ENCODE peak calls at places on chromosomes 7 and 10, in seven cellular contexts. One of them, this sample, is unnamed. For H3K4me1, the result is how much of the 10 kb centered on the place peaks cover.

GRCh38 chr10:110759523-110759922 is 112.2 kb upstream of the PDCD4 start:
- DNase-seq in stomach: no peak
- DNase-seq in transverse colon: no peak
- DNase-seq in A549: no peak
- DNase-seq in upper lobe of left lung: no peak
- DNase-seq in tibial nerve: no peak
- DNase-seq in body of pancreas: no peak
- DNase-seq in this sample: no peak

GRCh38 chr10:44281089-44281613 is 103.7 kb downstream of the CXCL12 start:
- DNase-seq in A549: no peak
- DNase-seq in tibial nerve: peak
- DNase-seq in body of pancreas: no peak
- DNase-seq in stomach: no peak
- DNase-seq in upper lobe of left lung: no peak
- DNase-seq in transverse colon: no peak
- DNase-seq in this sample: no peak

GRCh38 chr10:101780187-101780817 is 2.9 kb downstream of the NPM3 start:
- DNase-seq in stomach: no peak
- DNase-seq in A549: no peak
- DNase-seq in tibial nerve: no peak
- DNase-seq in transverse colon: no peak
- DNase-seq in upper lobe of left lung: no peak
- DNase-seq in body of pancreas: no peak
- DNase-seq in this sample: no peak

GRCh38 chr10:86100581-86101061 is 266.0 kb downstream of the GRID1 start:
- DNase-seq in A549: peak
- DNase-seq in upper lobe of left lung: no peak
- DNase-seq in stomach: no peak
- DNase-seq in body of pancreas: no peak
- DNase-seq in tibial nerve: no peak
- DNase-seq in transverse colon: no peak
- DNase-seq in this sample: peak

GRCh38 chr10:50807851-50808776 is 68.4 kb downstream of the ASAH2B start:
- DNase-seq in transverse colon: no peak
- DNase-seq in stomach: no peak
- DNase-seq in upper lobe of left lung: no peak
- DNase-seq in A549: peak
- DNase-seq in body of pancreas: peak
- DNase-seq in tibial nerve: no peak
- DNase-seq in this sample: no peak

GRCh38 chr7:105257338-105257737 is 131.4 kb downstream of the SRPK2 start:
- DNase-seq in transverse colon: no peak
- DNase-seq in upper lobe of left lung: no peak
- DNase-seq in body of pancreas: no peak
- DNase-seq in stomach: no peak
- DNase-seq in A549: no peak
- DNase-seq in tibial nerve: no peak
- DNase-seq in this sample: no peak

GRCh38 chr10:95861401-95861800 is 46.4 kb upstream of the CC2D2B start:
- DNase-seq in stomach: no peak
- DNase-seq in body of pancreas: no peak
- DNase-seq in A549: no peak
- DNase-seq in tibial nerve: no peak
- DNase-seq in transverse colon: no peak
- DNase-seq in upper lobe of left lung: no peak
- DNase-seq in this sample: no peak

GRCh38 chr7:108600399-108600798 is 30.7 kb downstream of the DNAJB9 start:
- DNase-seq in transverse colon: no peak
- DNase-seq in tibial nerve: no peak
- DNase-seq in A549: no peak
- DNase-seq in stomach: no peak
- DNase-seq in upper lobe of left lung: no peak
- DNase-seq in body of pancreas: no peak
- DNase-seq in this sample: no peak

GRCh38 chr10:123998197-123999141 is 94.9 kb downstream of the CHST15 start:
- DNase-seq in stomach: no peak
- DNase-seq in upper lobe of left lung: no peak
- DNase-seq in transverse colon: no peak
- DNase-seq in body of pancreas: no peak
- DNase-seq in tibial nerve: no peak
- DNase-seq in A549: no peak
- DNase-seq in this sample: no peak

GRCh38 chr7:139451638-139452037 is 31.8 kb downstream of the KLRG2 start:
- DNase-seq in transverse colon: no peak
- DNase-seq in body of pancreas: no peak
- DNase-seq in A549: no peak
- DNase-seq in upper lobe of left lung: no peak
- DNase-seq in tibial nerve: no peak
- DNase-seq in stomach: no peak
- DNase-seq in this sample: no peak

DNA sequence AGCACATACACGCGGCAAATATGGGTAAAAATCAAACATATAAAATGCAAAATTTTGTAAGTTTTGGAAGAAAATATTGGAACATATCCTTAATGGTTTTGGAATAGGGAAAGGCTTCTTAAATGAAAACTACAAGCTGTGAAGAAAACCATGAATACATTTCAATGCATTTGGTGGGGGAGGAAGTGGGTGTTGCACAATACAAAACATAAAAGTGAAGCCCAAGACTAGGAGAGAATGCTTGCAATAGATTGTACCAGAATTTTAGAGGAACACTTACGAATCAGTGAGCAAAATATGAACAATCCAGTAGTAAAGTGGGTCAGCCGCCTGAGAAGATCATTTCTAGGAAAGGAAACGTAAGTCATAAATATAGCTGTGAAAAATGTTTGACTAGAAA is 322.6 kb upstream of the MKI67 start:
- DNase-seq in body of pancreas: no peak
- DNase-seq in stomach: no peak
- DNase-seq in A549: no peak
- DNase-seq in upper lobe of left lung: no peak
- DNase-seq in tibial nerve: no peak
- DNase-seq in transverse colon: no peak
- DNase-seq in this sample: no peak
- H3K4me1 ChIP-seq in body of pancreas: under half
- H3K4me1 ChIP-seq in stomach: under half
- H3K4me1 ChIP-seq in A549: under half
- H3K4me1 ChIP-seq in upper lobe of left lung: under half
- H3K4me1 ChIP-seq in tibial nerve: under half
- H3K4me1 ChIP-seq in transverse colon: under half
- H3K4me1 ChIP-seq in this sample: under half

GRCh38 chr7:23205861-23206510 is 24.1 kb downstream of the NUP42 start:
- DNase-seq in transverse colon: no peak
- DNase-seq in upper lobe of left lung: no peak
- DNase-seq in body of pancreas: no peak
- DNase-seq in A549: no peak
- DNase-seq in tibial nerve: no peak
- DNase-seq in stomach: no peak
- DNase-seq in this sample: peak
- TF ChIP-seq POLR2A in transverse colon: no peak
- TF ChIP-seq POLR2A in upper lobe of left lung: no peak
- TF ChIP-seq POLR2A in body of pancreas: no peak
- TF ChIP-seq POLR2A in A549: no peak
- TF ChIP-seq POLR2A in tibial nerve: no peak
- TF ChIP-seq POLR2A in stomach: no peak
- TF ChIP-seq POLR2A in this sample: no peak

GRCh38 chr7:99525713-99526440 is 21.4 kb downstream of the ZKSCAN5 start:
- DNase-seq in stomach: no peak
- DNase-seq in upper lobe of left lung: no peak
- DNase-seq in A549: peak
- DNase-seq in transverse colon: peak
- DNase-seq in body of pancreas: peak
- DNase-seq in tibial nerve: no peak
- DNase-seq in this sample: no peak
- TF ChIP-seq CTCF in stomach: no peak
- TF ChIP-seq CTCF in upper lobe of left lung: no peak
- TF ChIP-seq CTCF in A549: no peak
- TF ChIP-seq CTCF in transverse colon: no peak
- TF ChIP-seq CTCF in body of pancreas: peak
- TF ChIP-seq CTCF in tibial nerve: no peak
- TF ChIP-seq CTCF in this sample: no peak

GRCh38 chr10:74380780-74381179 is 229.8 kb downstream of the ADK start:
- DNase-seq in transverse colon: no peak
- DNase-seq in stomach: no peak
- DNase-seq in body of pancreas: no peak
- DNase-seq in A549: no peak
- DNase-seq in tibial nerve: no peak
- DNase-seq in upper lobe of left lung: no peak
- DNase-seq in this sample: no peak

GRCh38 chr10:74381291-74381885 is 230.4 kb downstream of the ADK start:
- DNase-seq in tibial nerve: no peak
- DNase-seq in body of pancreas: no peak
- DNase-seq in upper lobe of left lung: no peak
- DNase-seq in A549: no peak
- DNase-seq in transverse colon: no peak
- DNase-seq in stomach: no peak
- DNase-seq in this sample: no peak

GRCh38 chr10:74384615-74385213 is 233.7 kb downstream of the ADK start:
- DNase-seq in body of pancreas: no peak
- DNase-seq in tibial nerve: no peak
- DNase-seq in A549: no peak
- DNase-seq in stomach: no peak
- DNase-seq in upper lobe of left lung: no peak
- DNase-seq in transverse colon: no peak
- DNase-seq in this sample: no peak

GRCh38 chr10:74382643-74383042 is 231.6 kb downstream of the ADK start:
- DNase-seq in transverse colon: no peak
- DNase-seq in stomach: no peak
- DNase-seq in body of pancreas: no peak
- DNase-seq in A549: no peak
- DNase-seq in tibial nerve: no peak
- DNase-seq in upper lobe of left lung: no peak
- DNase-seq in this sample: no peak

GRCh38 chr10:74383617-74384016 is 232.6 kb downstream of the ADK start:
- DNase-seq in body of pancreas: no peak
- DNase-seq in stomach: no peak
- DNase-seq in upper lobe of left lung: no peak
- DNase-seq in transverse colon: no peak
- DNase-seq in A549: no peak
- DNase-seq in tibial nerve: no peak
- DNase-seq in this sample: no peak
- H3K4me1 ChIP-seq in body of pancreas: under half
- H3K4me1 ChIP-seq in stomach: under half
- H3K4me1 ChIP-seq in upper lobe of left lung: under half
- H3K4me1 ChIP-seq in transverse colon: under half
- H3K4me1 ChIP-seq in A549: under half
- H3K4me1 ChIP-seq in tibial nerve: under half
- H3K4me1 ChIP-seq in this sample: under half

DNA sequence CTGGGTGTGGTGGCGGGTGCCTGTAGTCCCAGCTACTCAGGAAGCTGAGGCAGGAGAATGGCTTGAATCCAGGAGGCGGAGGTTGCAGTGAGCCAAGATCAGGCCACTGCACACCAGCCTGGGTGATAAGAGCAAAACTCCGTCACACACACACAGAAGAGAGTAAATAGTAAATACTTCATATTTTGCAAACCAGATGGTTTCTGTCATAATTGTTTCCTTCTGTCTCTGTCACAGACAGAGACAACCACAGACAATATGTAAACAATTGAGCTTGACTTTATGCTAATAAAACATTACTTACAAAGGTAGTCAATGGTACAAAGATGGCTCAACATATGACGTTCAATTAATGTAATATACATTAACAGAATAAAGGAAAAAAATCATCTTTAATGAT is 83.7 kb downstream of the JMJD1C start:
- DNase-seq in transverse colon: no peak
- DNase-seq in A549: no peak
- DNase-seq in tibial nerve: no peak
- DNase-seq in body of pancreas: no peak
- DNase-seq in stomach: no peak
- DNase-seq in upper lobe of left lung: no peak
- DNase-seq in this sample: no peak
- TF ChIP-seq POLR2A in transverse colon: no peak
- TF ChIP-seq POLR2A in A549: no peak
- TF ChIP-seq POLR2A in tibial nerve: no peak
- TF ChIP-seq POLR2A in body of pancreas: no peak
- TF ChIP-seq POLR2A in stomach: no peak
- TF ChIP-seq POLR2A in upper lobe of left lung: no peak
- TF ChIP-seq POLR2A in this sample: no peak

DNA sequence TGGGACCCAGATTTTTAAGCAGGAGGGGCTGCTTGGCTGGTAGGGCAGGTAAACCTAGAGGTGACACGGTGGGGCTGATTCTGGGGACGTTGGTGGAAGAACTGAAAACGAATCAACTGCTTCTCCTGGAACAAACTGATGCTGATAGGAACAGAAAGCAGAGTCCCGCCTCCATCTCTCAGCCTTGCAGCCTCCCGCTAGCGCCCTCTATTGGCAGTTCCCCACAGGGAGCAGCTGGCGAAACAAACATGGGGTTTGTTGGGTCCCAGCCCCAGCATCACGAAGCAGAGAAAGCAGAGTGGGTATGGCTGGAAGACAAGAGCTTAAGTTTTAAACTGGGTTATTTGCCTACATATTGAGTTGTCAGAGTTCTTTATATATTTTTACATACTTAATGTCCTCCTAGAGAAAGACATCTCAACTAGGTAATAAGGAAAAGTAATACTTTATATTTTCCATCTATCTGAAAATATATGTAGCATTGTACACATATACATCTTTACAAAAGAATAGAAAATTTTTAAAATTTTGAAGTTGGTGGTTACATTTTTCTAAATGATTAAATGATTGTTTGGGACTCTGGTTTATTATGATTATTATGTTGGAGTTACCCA is 42.3 kb upstream of the FOXI2 start:
- DNase-seq in body of pancreas: no peak
- DNase-seq in A549: peak
- DNase-seq in upper lobe of left lung: peak
- DNase-seq in tibial nerve: no peak
- DNase-seq in stomach: no peak
- DNase-seq in transverse colon: peak
- DNase-seq in this sample: peak
- TF ChIP-seq CTCF in body of pancreas: no peak
- TF ChIP-seq CTCF in A549: peak
- TF ChIP-seq CTCF in upper lobe of left lung: peak
- TF ChIP-seq CTCF in tibial nerve: no peak
- TF ChIP-seq CTCF in stomach: no peak
- TF ChIP-seq CTCF in transverse colon: peak
- TF ChIP-seq CTCF in this sample: no peak

DNA sequence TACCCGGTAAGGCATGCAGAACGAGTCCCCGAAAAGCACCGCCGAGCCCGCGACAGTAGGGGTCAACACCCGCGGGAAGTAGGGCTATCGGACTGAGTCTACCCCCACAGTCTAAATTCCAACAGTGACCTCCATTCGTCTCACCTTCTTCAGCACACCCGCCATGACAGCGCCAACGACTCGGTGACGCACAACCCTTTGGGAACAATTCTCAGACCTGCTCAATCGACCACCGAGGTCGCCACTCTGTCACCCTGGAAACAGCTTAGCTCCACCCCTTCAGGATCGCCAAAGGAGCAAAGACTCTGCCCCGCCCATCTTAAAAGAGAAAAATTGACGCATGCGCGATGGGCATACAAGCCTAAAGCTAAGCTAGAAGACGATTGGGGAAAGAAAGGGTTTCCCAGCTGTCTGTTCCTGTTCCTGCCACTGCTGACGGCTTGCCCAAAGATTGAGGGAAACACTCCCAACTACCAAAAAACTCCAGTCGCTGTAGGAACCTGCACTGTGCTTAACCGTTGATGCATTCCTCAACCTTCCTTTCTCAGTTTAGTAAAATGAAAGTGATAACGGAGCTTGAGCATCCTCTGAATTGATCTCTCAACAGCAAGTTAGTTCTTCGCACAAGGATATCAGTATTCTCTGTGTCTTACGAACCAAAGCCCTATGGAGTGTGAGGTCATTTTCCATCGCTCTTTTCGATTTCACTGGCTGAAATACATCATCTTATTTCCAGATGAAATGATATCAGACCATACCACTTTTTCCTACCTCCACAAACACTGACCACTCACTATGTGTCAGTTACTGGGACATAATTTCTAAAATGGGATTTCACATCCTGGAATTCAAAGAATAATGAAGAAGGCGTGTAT is at the start of gene NDUFA5:
- DNase-seq in tibial nerve: peak
- DNase-seq in A549: peak
- DNase-seq in stomach: peak
- DNase-seq in transverse colon: peak
- DNase-seq in body of pancreas: peak
- DNase-seq in upper lobe of left lung: peak
- DNase-seq in this sample: peak
- H3K4me1 ChIP-seq in tibial nerve: under half
- H3K4me1 ChIP-seq in A549: under half
- H3K4me1 ChIP-seq in stomach: under half
- H3K4me1 ChIP-seq in transverse colon: under half
- H3K4me1 ChIP-seq in body of pancreas: under half
- H3K4me1 ChIP-seq in upper lobe of left lung: under half
- H3K4me1 ChIP-seq in this sample: under half

This sample was measured in thyroid gland.